ENCODE peak calls at places on chromosomes 4 and X, in six cellular contexts. One of them, this sample, is unnamed.
A peak's percentile ranks its signal among the peaks of the same experiment; 100 is the strongest.

GRCh38 chrX:136863826-136864225 is 16.7 kb downstream of the RBMX start:
- DNase-seq in GM20000: no peak
- DNase-seq in stimulated activated CD4-positive, alpha-beta T cell treated with anti-CD3 and anti-CD28 coated beads, Interleukin-1b, Interleukin-23, amount 100 ng/mL, for 24 hours: no peak
- DNase-seq in cardiac muscle cell: no peak
- DNase-seq in GM04504: no peak
- DNase-seq in stimulated activated CD8-positive, alpha-beta memory T cell treated with anti-CD3 and anti-CD28 coated beads, Interleukin-4, amount 100 ng/mL, for 1 hour: no peak
- DNase-seq in this sample: no peak

GRCh38 chr4:126564283-126564854 is 1068.4 kb upstream of the INTU start:
- DNase-seq in stimulated activated CD8-positive, alpha-beta memory T cell treated with anti-CD3 and anti-CD28 coated beads, Interleukin-4, amount 100 ng/mL, for 1 hour: no peak
- DNase-seq in GM20000: no peak
- DNase-seq in cardiac muscle cell: no peak
- DNase-seq in stimulated activated CD4-positive, alpha-beta T cell treated with anti-CD3 and anti-CD28 coated beads, Interleukin-1b, Interleukin-23, amount 100 ng/mL, for 24 hours: no peak
- DNase-seq in GM04504: no peak
- DNase-seq in this sample: no peak

GRCh38 chrX:121782544-121782943 is 735.1 kb downstream of the GLUD2 start:
- DNase-seq in GM20000: no peak
- DNase-seq in stimulated activated CD8-positive, alpha-beta memory T cell treated with anti-CD3 and anti-CD28 coated beads, Interleukin-4, amount 100 ng/mL, for 1 hour: no peak
- DNase-seq in GM04504: no peak
- DNase-seq in cardiac muscle cell: no peak
- DNase-seq in stimulated activated CD4-positive, alpha-beta T cell treated with anti-CD3 and anti-CD28 coated beads, Interleukin-1b, Interleukin-23, amount 100 ng/mL, for 24 hours: no peak
- DNase-seq in this sample: no peak

GRCh38 chrX:10769165-10769564 is 148.8 kb upstream of the MID1 start:
- DNase-seq in stimulated activated CD8-positive, alpha-beta memory T cell treated with anti-CD3 and anti-CD28 coated beads, Interleukin-4, amount 100 ng/mL, for 1 hour: no peak
- DNase-seq in GM04504: peak; percentile 16
- DNase-seq in stimulated activated CD4-positive, alpha-beta T cell treated with anti-CD3 and anti-CD28 coated beads, Interleukin-1b, Interleukin-23, amount 100 ng/mL, for 24 hours: no peak
- DNase-seq in GM20000: peak; percentile 14
- DNase-seq in cardiac muscle cell: peak; percentile 44
- DNase-seq in this sample: peak; percentile 38

GRCh38 chrX:120732879-120733278 is 103.0 kb upstream of the C1GALT1C1 start:
- DNase-seq in GM20000: no peak
- DNase-seq in stimulated activated CD4-positive, alpha-beta T cell treated with anti-CD3 and anti-CD28 coated beads, Interleukin-1b, Interleukin-23, amount 100 ng/mL, for 24 hours: no peak
- DNase-seq in GM04504: no peak
- DNase-seq in cardiac muscle cell: no peak
- DNase-seq in stimulated activated CD8-positive, alpha-beta memory T cell treated with anti-CD3 and anti-CD28 coated beads, Interleukin-4, amount 100 ng/mL, for 1 hour: no peak
- DNase-seq in this sample: no peak

GRCh38 chr4:24894243-24894642 is 18.6 kb downstream of the CCDC149 start:
- DNase-seq in stimulated activated CD4-positive, alpha-beta T cell treated with anti-CD3 and anti-CD28 coated beads, Interleukin-1b, Interleukin-23, amount 100 ng/mL, for 24 hours: no peak
- DNase-seq in cardiac muscle cell: no peak
- DNase-seq in stimulated activated CD8-positive, alpha-beta memory T cell treated with anti-CD3 and anti-CD28 coated beads, Interleukin-4, amount 100 ng/mL, for 1 hour: no peak
- DNase-seq in GM04504: no peak
- DNase-seq in GM20000: no peak
- DNase-seq in this sample: no peak

GRCh38 chr4:47831026-47831689 is 6.7 kb downstream of the CORIN start:
- DNase-seq in cardiac muscle cell: peak; percentile 56
- DNase-seq in GM04504: no peak
- DNase-seq in stimulated activated CD8-positive, alpha-beta memory T cell treated with anti-CD3 and anti-CD28 coated beads, Interleukin-4, amount 100 ng/mL, for 1 hour: no peak
- DNase-seq in GM20000: no peak
- DNase-seq in stimulated activated CD4-positive, alpha-beta T cell treated with anti-CD3 and anti-CD28 coated beads, Interleukin-1b, Interleukin-23, amount 100 ng/mL, for 24 hours: no peak
- DNase-seq in this sample: no peak

GRCh38 chr4:154872198-154872597 is 91.1 kb downstream of the RBM46 start:
- DNase-seq in stimulated activated CD8-positive, alpha-beta memory T cell treated with anti-CD3 and anti-CD28 coated beads, Interleukin-4, amount 100 ng/mL, for 1 hour: no peak
- DNase-seq in GM20000: no peak
- DNase-seq in GM04504: no peak
- DNase-seq in stimulated activated CD4-positive, alpha-beta T cell treated with anti-CD3 and anti-CD28 coated beads, Interleukin-1b, Interleukin-23, amount 100 ng/mL, for 24 hours: no peak
- DNase-seq in cardiac muscle cell: no peak
- DNase-seq in this sample: no peak

GRCh38 chrX:151393514-151393913 is 3.5 kb upstream of the VMA21 start:
- DNase-seq in stimulated activated CD4-positive, alpha-beta T cell treated with anti-CD3 and anti-CD28 coated beads, Interleukin-1b, Interleukin-23, amount 100 ng/mL, for 24 hours: no peak
- DNase-seq in stimulated activated CD8-positive, alpha-beta memory T cell treated with anti-CD3 and anti-CD28 coated beads, Interleukin-4, amount 100 ng/mL, for 1 hour: peak; percentile 29
- DNase-seq in cardiac muscle cell: no peak
- DNase-seq in GM04504: no peak
- DNase-seq in GM20000: peak; percentile 30
- DNase-seq in this sample: no peak

GRCh38 chr4:5785806-5786680 is 75.0 kb downstream of the EVC start:
- DNase-seq in GM04504: peak; percentile 43
- DNase-seq in stimulated activated CD8-positive, alpha-beta memory T cell treated with anti-CD3 and anti-CD28 coated beads, Interleukin-4, amount 100 ng/mL, for 1 hour: no peak
- DNase-seq in cardiac muscle cell: no peak
- DNase-seq in GM20000: no peak
- DNase-seq in stimulated activated CD4-positive, alpha-beta T cell treated with anti-CD3 and anti-CD28 coated beads, Interleukin-1b, Interleukin-23, amount 100 ng/mL, for 24 hours: no peak
- DNase-seq in this sample: no peak

GRCh38 chrX:9745417-9746115 is 20.1 kb downstream of the GPR143 start:
- DNase-seq in stimulated activated CD8-positive, alpha-beta memory T cell treated with anti-CD3 and anti-CD28 coated beads, Interleukin-4, amount 100 ng/mL, for 1 hour: no peak
- DNase-seq in stimulated activated CD4-positive, alpha-beta T cell treated with anti-CD3 and anti-CD28 coated beads, Interleukin-1b, Interleukin-23, amount 100 ng/mL, for 24 hours: no peak
- DNase-seq in GM04504: no peak
- DNase-seq in cardiac muscle cell: no peak
- DNase-seq in GM20000: no peak
- DNase-seq in this sample: no peak

GRCh38 chr4:51906167-51906647 is 63.3 kb downstream of the DCUN1D4 start:
- DNase-seq in stimulated activated CD4-positive, alpha-beta T cell treated with anti-CD3 and anti-CD28 coated beads, Interleukin-1b, Interleukin-23, amount 100 ng/mL, for 24 hours: no peak
- DNase-seq in cardiac muscle cell: no peak
- DNase-seq in stimulated activated CD8-positive, alpha-beta memory T cell treated with anti-CD3 and anti-CD28 coated beads, Interleukin-4, amount 100 ng/mL, for 1 hour: no peak
- DNase-seq in GM20000: peak; percentile 34
- DNase-seq in GM04504: no peak
- DNase-seq in this sample: no peak

GRCh38 chrX:134929813-134930212 is 61.0 kb upstream of the SMIM10 start:
- DNase-seq in cardiac muscle cell: no peak
- DNase-seq in stimulated activated CD4-positive, alpha-beta T cell treated with anti-CD3 and anti-CD28 coated beads, Interleukin-1b, Interleukin-23, amount 100 ng/mL, for 24 hours: no peak
- DNase-seq in stimulated activated CD8-positive, alpha-beta memory T cell treated with anti-CD3 and anti-CD28 coated beads, Interleukin-4, amount 100 ng/mL, for 1 hour: no peak
- DNase-seq in GM04504: no peak
- DNase-seq in GM20000: no peak
- DNase-seq in this sample: no peak

GRCh38 chrX:112814496-112814895 is 26.1 kb downstream of the AMOT start:
- DNase-seq in stimulated activated CD8-positive, alpha-beta memory T cell treated with anti-CD3 and anti-CD28 coated beads, Interleukin-4, amount 100 ng/mL, for 1 hour: no peak
- DNase-seq in GM04504: no peak
- DNase-seq in stimulated activated CD4-positive, alpha-beta T cell treated with anti-CD3 and anti-CD28 coated beads, Interleukin-1b, Interleukin-23, amount 100 ng/mL, for 24 hours: no peak
- DNase-seq in cardiac muscle cell: no peak
- DNase-seq in GM20000: no peak
- DNase-seq in this sample: no peak

GRCh38 chr4:89915937-89916336 is 21.3 kb downstream of the MMRN1 start:
- DNase-seq in cardiac muscle cell: no peak
- DNase-seq in stimulated activated CD8-positive, alpha-beta memory T cell treated with anti-CD3 and anti-CD28 coated beads, Interleukin-4, amount 100 ng/mL, for 1 hour: no peak
- DNase-seq in stimulated activated CD4-positive, alpha-beta T cell treated with anti-CD3 and anti-CD28 coated beads, Interleukin-1b, Interleukin-23, amount 100 ng/mL, for 24 hours: no peak
- DNase-seq in GM20000: no peak
- DNase-seq in GM04504: no peak
- DNase-seq in this sample: peak; percentile 55

GRCh38 chrX:11750051-11750450 is 8.0 kb upstream of the MSL3 start:
- DNase-seq in cardiac muscle cell: no peak
- DNase-seq in stimulated activated CD8-positive, alpha-beta memory T cell treated with anti-CD3 and anti-CD28 coated beads, Interleukin-4, amount 100 ng/mL, for 1 hour: no peak
- DNase-seq in stimulated activated CD4-positive, alpha-beta T cell treated with anti-CD3 and anti-CD28 coated beads, Interleukin-1b, Interleukin-23, amount 100 ng/mL, for 24 hours: no peak
- DNase-seq in GM04504: no peak
- DNase-seq in GM20000: no peak
- DNase-seq in this sample: no peak

GRCh38 chr4:138979742-138980141 is 35.8 kb upstream of the NOCT start:
- DNase-seq in GM04504: no peak
- DNase-seq in cardiac muscle cell: no peak
- DNase-seq in stimulated activated CD4-positive, alpha-beta T cell treated with anti-CD3 and anti-CD28 coated beads, Interleukin-1b, Interleukin-23, amount 100 ng/mL, for 24 hours: no peak
- DNase-seq in GM20000: no peak
- DNase-seq in stimulated activated CD8-positive, alpha-beta memory T cell treated with anti-CD3 and anti-CD28 coated beads, Interleukin-4, amount 100 ng/mL, for 1 hour: no peak
- DNase-seq in this sample: no peak

GRCh38 chrX:22987452-22987851 is 12.3 kb upstream of the DDX53 start:
- DNase-seq in stimulated activated CD4-positive, alpha-beta T cell treated with anti-CD3 and anti-CD28 coated beads, Interleukin-1b, Interleukin-23, amount 100 ng/mL, for 24 hours: no peak
- DNase-seq in stimulated activated CD8-positive, alpha-beta memory T cell treated with anti-CD3 and anti-CD28 coated beads, Interleukin-4, amount 100 ng/mL, for 1 hour: no peak
- DNase-seq in GM04504: no peak
- DNase-seq in cardiac muscle cell: no peak
- DNase-seq in GM20000: no peak
- DNase-seq in this sample: no peak

GRCh38 chr4:106266201-106266600 is 49.8 kb downstream of the TBCK start:
- DNase-seq in cardiac muscle cell: peak; percentile 25
- DNase-seq in GM20000: peak; percentile 12
- DNase-seq in stimulated activated CD4-positive, alpha-beta T cell treated with anti-CD3 and anti-CD28 coated beads, Interleukin-1b, Interleukin-23, amount 100 ng/mL, for 24 hours: no peak
- DNase-seq in GM04504: peak; percentile 38
- DNase-seq in stimulated activated CD8-positive, alpha-beta memory T cell treated with anti-CD3 and anti-CD28 coated beads, Interleukin-4, amount 100 ng/mL, for 1 hour: no peak
- DNase-seq in this sample: peak; percentile 42

GRCh38 chrX:103919336-103919682 is 43.1 kb upstream of the TMSB15B start:
- DNase-seq in GM20000: no peak
- DNase-seq in stimulated activated CD8-positive, alpha-beta memory T cell treated with anti-CD3 and anti-CD28 coated beads, Interleukin-4, amount 100 ng/mL, for 1 hour: no peak
- DNase-seq in stimulated activated CD4-positive, alpha-beta T cell treated with anti-CD3 and anti-CD28 coated beads, Interleukin-1b, Interleukin-23, amount 100 ng/mL, for 24 hours: no peak
- DNase-seq in GM04504: no peak
- DNase-seq in cardiac muscle cell: no peak
- DNase-seq in this sample: peak; percentile 50